ENCODE peak calls at places on chromosomes 3 and 15, in nine cellular contexts. A is activated CD8-positive, alpha-beta memory T cell treated with anti-CD3 and anti-CD28 coated beads, Interleukin-2, amount 50 U/mL, for 4 hours; C is substantia nigra; W is AG09309; D is MM.1S; H is stimulated activated effector memory CD8-positive, alpha-beta T cell treated with anti-CD3 and anti-CD28 coated beads, Interleukin-12 subunit alpha, Interleukin-12 subunit beta, amount 100 ng/mL, for 72 hours; G is CD8-positive, alpha-beta T cell; I is T-helper 9 cell; Y is PC-9. E is an unnamed sample.

GRCh38 chr15:49164865-49165264 is 5.2 kb upstream of the GALK2 start:
- DNase-seq in D (no peak), I (no peak), G (no peak), W (no peak), Y (no peak), C (no peak), A (no peak), H (no peak), E (no peak)

GRCh38 chr15:85878866-85879265 is 84.1 kb upstream of the KLHL25 start:
- DNase-seq in I (no peak), A (no peak), G (no peak), Y (no peak), H (no peak), D (no peak), W (no peak), C (no peak), E (no peak)

GRCh38 chr3:187684444-187684843 is 14.2 kb upstream of the SST start:
- DNase-seq in H (no peak), I (no peak), A (no peak), W (no peak), G (no peak), Y (no peak), C (no peak), D (no peak), E (no peak)

GRCh38 chr15:70056091-70056680 is 41.5 kb downstream of the TLE3 start:
- DNase-seq in D (no peak), A (peak), Y (no peak), W (no peak), C (no peak), I (no peak), H (no peak), G (no peak), E (no peak)

GRCh38 chr3:57597973-57598351 is 818 bp upstream of the ARF4 start:
- DNase-seq in A (peak), W (no peak), C (no peak), H (no peak), D (no peak), I (peak), G (no peak), Y (no peak), E (no peak)

GRCh38 chr15:73844356-73844755 is 29.0 kb upstream of the TBC1D21 start:
- DNase-seq in D (no peak), C (no peak), G (no peak), H (no peak), Y (no peak), W (no peak), A (no peak), I (no peak), E (no peak)

GRCh38 chr15:30770759-30771158 is 133.0 kb upstream of the FAN1 start:
- DNase-seq in W (no peak), C (no peak), I (no peak), G (no peak), A (no peak), H (no peak), D (no peak), Y (no peak), E (no peak)

GRCh38 chr3:9405756-9406155 is 8.3 kb downstream of the SETD5 start:
- DNase-seq in W (no peak), Y (no peak), H (no peak), I (no peak), A (no peak), D (no peak), C (no peak), G (no peak), E (no peak)

GRCh38 chr3:183815951-183816475 is 9.4 kb downstream of the MAP6D1 start:
- DNase-seq in I (no peak), C (no peak), H (no peak), D (peak), Y (no peak), G (no peak), W (no peak), A (no peak), E (no peak)

GRCh38 chr3:38337703-38338102 is 8.9 kb upstream of the XYLB start:
- DNase-seq in C (no peak), W (no peak), G (no peak), Y (no peak), D (no peak), H (no peak), A (no peak), I (no peak), E (no peak)

GRCh38 chr3:193452338-193452737 is 73.8 kb upstream of the ATP13A5 start:
- DNase-seq in D (peak), A (no peak), G (no peak), C (no peak), I (no peak), W (no peak), H (no peak), Y (no peak), E (no peak)

GRCh38 chr3:104846270-104846669 is 520.4 kb upstream of the ALCAM start:
- DNase-seq in W (no peak), G (no peak), Y (no peak), H (no peak), A (no peak), I (no peak), D (no peak), C (no peak), E (no peak)

GRCh38 chr3:139281512-139282196 is 62.2 kb upstream of the MRPS22 start:
- DNase-seq in G (no peak), C (peak), Y (no peak), D (no peak), H (no peak), A (no peak), I (no peak), W (peak), E (no peak)

GRCh38 chr15:29053661-29054131 is 167.9 kb downstream of the APBA2 start:
- DNase-seq in D (no peak), I (no peak), H (no peak), G (no peak), A (no peak), C (no peak), W (no peak), Y (no peak), E (no peak)

GRCh38 chr3:119194237-119195150 is 21.1 kb downstream of the UPK1B start:
- DNase-seq in I (no peak), G (no peak), A (no peak), D (no peak), H (no peak), Y (no peak), C (no peak), W (no peak), E (no peak)